ENCODE peak calls at places on chromosomes 7 and 10, in six cellular contexts. One of them, this sample, is unnamed.

GRCh38 chr10:12719365-12719764 is 282.1 kb downstream of the CCDC3 start:
- DNase-seq in B cell: no peak
- DNase-seq in kidney tubule cell: peak; percentile 37
- DNase-seq in stimulated activated CD4-positive, alpha-beta T cell treated with anti-CD3 and anti-CD28 coated beads, Interleukin-15, amount 100 ng/mL, for 1 hour: no peak
- DNase-seq in spleen: no peak
- DNase-seq in transverse colon: peak; percentile 50
- DNase-seq in this sample: no peak

GRCh38 chr7:30093351-30094019 is 41.3 kb upstream of the MTURN start:
- DNase-seq in B cell: no peak
- DNase-seq in kidney tubule cell: no peak
- DNase-seq in stimulated activated CD4-positive, alpha-beta T cell treated with anti-CD3 and anti-CD28 coated beads, Interleukin-15, amount 100 ng/mL, for 1 hour: no peak
- DNase-seq in spleen: no peak
- DNase-seq in transverse colon: no peak
- DNase-seq in this sample: no peak

GRCh38 chr7:49883933-49884332 is 110.5 kb downstream of the VWC2 start:
- DNase-seq in B cell: no peak
- DNase-seq in kidney tubule cell: no peak
- DNase-seq in stimulated activated CD4-positive, alpha-beta T cell treated with anti-CD3 and anti-CD28 coated beads, Interleukin-15, amount 100 ng/mL, for 1 hour: no peak
- DNase-seq in spleen: no peak
- DNase-seq in transverse colon: no peak
- DNase-seq in this sample: no peak

GRCh38 chr10:118840071-118840775 is 85.5 kb upstream of the CACUL1 start:
- DNase-seq in B cell: no peak
- DNase-seq in kidney tubule cell: peak; percentile 74
- DNase-seq in stimulated activated CD4-positive, alpha-beta T cell treated with anti-CD3 and anti-CD28 coated beads, Interleukin-15, amount 100 ng/mL, for 1 hour: no peak
- DNase-seq in spleen: no peak
- DNase-seq in transverse colon: peak; percentile 23
- DNase-seq in this sample: no peak

GRCh38 chr7:90839892-90840291 is 243.8 kb downstream of the CDK14 start:
- DNase-seq in B cell: no peak
- DNase-seq in kidney tubule cell: no peak
- DNase-seq in stimulated activated CD4-positive, alpha-beta T cell treated with anti-CD3 and anti-CD28 coated beads, Interleukin-15, amount 100 ng/mL, for 1 hour: no peak
- DNase-seq in spleen: no peak
- DNase-seq in transverse colon: no peak
- DNase-seq in this sample: no peak

GRCh38 chr7:50369408-50370026 is 65.0 kb downstream of the IKZF1 start:
- DNase-seq in B cell: peak; percentile 78
- DNase-seq in kidney tubule cell: peak; percentile 38
- DNase-seq in stimulated activated CD4-positive, alpha-beta T cell treated with anti-CD3 and anti-CD28 coated beads, Interleukin-15, amount 100 ng/mL, for 1 hour: no peak
- DNase-seq in spleen: no peak
- DNase-seq in transverse colon: no peak
- DNase-seq in this sample: peak; percentile 48

GRCh38 chr10:129703287-129704137 is 236.5 kb downstream of the MGMT start:
- DNase-seq in B cell: no peak
- DNase-seq in kidney tubule cell: no peak
- DNase-seq in stimulated activated CD4-positive, alpha-beta T cell treated with anti-CD3 and anti-CD28 coated beads, Interleukin-15, amount 100 ng/mL, for 1 hour: no peak
- DNase-seq in spleen: no peak
- DNase-seq in transverse colon: no peak
- DNase-seq in this sample: no peak

GRCh38 chr7:41918597-41918996 is 215.7 kb upstream of the INHBA start:
- DNase-seq in B cell: no peak
- DNase-seq in kidney tubule cell: peak; percentile 69
- DNase-seq in stimulated activated CD4-positive, alpha-beta T cell treated with anti-CD3 and anti-CD28 coated beads, Interleukin-15, amount 100 ng/mL, for 1 hour: no peak
- DNase-seq in spleen: no peak
- DNase-seq in transverse colon: no peak
- DNase-seq in this sample: no peak

This sample was measured in effector memory CD4-positive, alpha-beta T cell.